ENCODE peak calls at places on chromosomes 4 and X, in six cellular contexts. C, W, H, B, O and E are unnamed samples.

GRCh38 chr4:26235500-26235899 is 85.3 kb upstream of the RBPJ start:
- DNase-seq in B (peak), C (no peak), H (no peak), W (no peak), O (no peak), E (peak)

GRCh38 chr4:177987896-177988295 is 545.7 kb upstream of the AGA start:
- DNase-seq in H (no peak), O (no peak), W (no peak), B (no peak), C (no peak), E (no peak)

GRCh38 chr4:158871050-158871724 is 102.4 kb downstream of the FNIP2 start:
- DNase-seq in B (no peak), W (no peak), O (no peak), C (no peak), H (no peak), E (peak)

GRCh38 chr4:16783119-16783518 is 115.3 kb downstream of the LDB2 start:
- DNase-seq in O (no peak), H (no peak), B (no peak), C (no peak), W (no peak), E (no peak)

GRCh38 chr4:146450524-146450923 is 71.2 kb downstream of the SLC10A7 start:
- DNase-seq in C (no peak), B (no peak), W (no peak), O (no peak), H (no peak), E (no peak)

GRCh38 chr4:97987019-97987648 is 156.1 kb downstream of the STPG2 start:
- DNase-seq in C (peak), B (peak), H (no peak), W (peak), O (peak), E (peak)

GRCh38 chr4:186486172-186486571 is 69.2 kb downstream of the MTNR1A start:
- DNase-seq in B (no peak), C (no peak), H (no peak), O (no peak), W (no peak), E (peak)

GRCh38 chr4:8330821-8331566 is 61.4 kb downstream of the HTRA3 start:
- DNase-seq in H (no peak), C (no peak), W (no peak), O (no peak), B (no peak), E (no peak)

GRCh38 chr4:152959080-152959479 is 23.0 kb downstream of the FHDC1 start:
- DNase-seq in B (no peak), H (no peak), O (no peak), C (no peak), W (no peak), E (no peak)

GRCh38 chr4:110902500-110902899 is 279.6 kb upstream of the PITX2 start:
- DNase-seq in H (no peak), O (no peak), B (no peak), C (no peak), W (no peak), E (peak)

GRCh38 chrX:71216446-71216845 is 6.6 kb upstream of the GJB1 start:
- DNase-seq in B (no peak), W (no peak), H (no peak), C (no peak), O (no peak), E (no peak)

GRCh38 chr4:84596826-84597225 is 13.9 kb downstream of the CDS1 start:
- DNase-seq in B (peak), H (no peak), O (no peak), C (no peak), W (no peak), E (no peak)

GRCh38 chrX:22666441-22666840 is 333.3 kb upstream of the DDX53 start:
- DNase-seq in O (peak), H (no peak), C (peak), W (peak), B (peak), E (no peak)

GRCh38 chrX:94676285-94676684 is 1002.3 kb downstream of the FAM133A start:
- DNase-seq in O (peak), H (no peak), C (no peak), B (no peak), W (no peak), E (no peak)

GRCh38 chr4:7392438-7393374 is 42.0 kb downstream of the PSAPL1 start:
- DNase-seq in B (peak), O (no peak), H (no peak), W (no peak), C (no peak), E (peak)

GRCh38 chr4:73006286-73006990 is 63.1 kb downstream of the COX18 start:
- DNase-seq in H (no peak), O (no peak), C (no peak), B (no peak), W (no peak), E (no peak)

GRCh38 chr4:111630705-111631104 is 514.5 kb upstream of the FAM241A start:
- DNase-seq in H (no peak), B (peak), W (no peak), C (peak), O (peak), E (peak)

GRCh38 chr4:24988776-24989175 is 42.0 kb downstream of the LGI2 start:
- DNase-seq in C (peak), H (peak), W (no peak), O (peak), B (peak), E (no peak)

GRCh38 chr4:19832388-19832787 is 419.3 kb upstream of the SLIT2 start:
- DNase-seq in W (no peak), B (peak), C (no peak), O (no peak), H (no peak), E (peak)

GRCh38 chrX:149630681-149631292 is 805 bp downstream of the TMEM185A start:
- DNase-seq in W (peak), O (peak), C (no peak), B (peak), H (no peak), E (peak)

GRCh38 chrX:5957506-5957905 is 271.2 kb downstream of the NLGN4X start:
- DNase-seq in H (no peak), W (no peak), B (no peak), O (peak), C (no peak), E (peak)

GRCh38 chr4:169634975-169635374 is 14.6 kb downstream of the CLCN3 start:
- DNase-seq in H (no peak), C (no peak), B (peak), W (no peak), O (no peak), E (no peak)

GRCh38 chr4:40210776-40211175 is 13.9 kb downstream of the RHOH start:
- DNase-seq in W (no peak), B (no peak), H (no peak), C (no peak), O (no peak), E (no peak)

GRCh38 chr4:120770897-120771296 is 151.6 kb downstream of the PRDM5 start:
- DNase-seq in C (no peak), B (no peak), H (no peak), W (no peak), O (no peak), E (no peak)

GRCh38 chr4:120773641-120774040 is 148.9 kb downstream of the PRDM5 start:
- DNase-seq in W (no peak), H (no peak), C (no peak), B (no peak), O (no peak), E (no peak)

GRCh38 chr4:120769227-120769626 is 153.3 kb downstream of the PRDM5 start:
- DNase-seq in H (no peak), O (no peak), W (no peak), C (peak), B (no peak), E (peak)

DNA sequence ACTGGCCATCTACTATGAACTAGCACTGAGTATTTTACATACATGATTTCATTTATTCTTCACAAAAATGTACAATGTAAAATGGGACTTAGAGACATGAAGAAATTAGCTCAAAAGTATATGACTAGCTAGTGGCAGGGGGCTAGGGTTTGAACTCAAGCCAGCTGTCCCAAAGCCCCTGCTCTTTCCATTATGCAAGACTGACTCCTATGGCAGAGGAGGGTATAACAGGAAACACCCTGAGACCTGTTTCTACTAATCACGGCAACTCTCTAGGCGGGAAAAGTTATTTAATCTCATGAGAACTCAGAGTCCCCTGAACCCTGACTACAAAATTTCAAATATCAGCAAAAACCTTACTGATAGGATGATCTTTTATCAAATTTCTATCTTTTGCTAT is 150.6 kb downstream of the PRDM5 start:
- DNase-seq in H (no peak), W (no peak), B (peak), C (no peak), O (no peak), E (no peak)
- TF ChIP-seq CTCF in H (peak), W (no peak), B (no peak), C (no peak), O (peak), E (no peak)

DNA sequence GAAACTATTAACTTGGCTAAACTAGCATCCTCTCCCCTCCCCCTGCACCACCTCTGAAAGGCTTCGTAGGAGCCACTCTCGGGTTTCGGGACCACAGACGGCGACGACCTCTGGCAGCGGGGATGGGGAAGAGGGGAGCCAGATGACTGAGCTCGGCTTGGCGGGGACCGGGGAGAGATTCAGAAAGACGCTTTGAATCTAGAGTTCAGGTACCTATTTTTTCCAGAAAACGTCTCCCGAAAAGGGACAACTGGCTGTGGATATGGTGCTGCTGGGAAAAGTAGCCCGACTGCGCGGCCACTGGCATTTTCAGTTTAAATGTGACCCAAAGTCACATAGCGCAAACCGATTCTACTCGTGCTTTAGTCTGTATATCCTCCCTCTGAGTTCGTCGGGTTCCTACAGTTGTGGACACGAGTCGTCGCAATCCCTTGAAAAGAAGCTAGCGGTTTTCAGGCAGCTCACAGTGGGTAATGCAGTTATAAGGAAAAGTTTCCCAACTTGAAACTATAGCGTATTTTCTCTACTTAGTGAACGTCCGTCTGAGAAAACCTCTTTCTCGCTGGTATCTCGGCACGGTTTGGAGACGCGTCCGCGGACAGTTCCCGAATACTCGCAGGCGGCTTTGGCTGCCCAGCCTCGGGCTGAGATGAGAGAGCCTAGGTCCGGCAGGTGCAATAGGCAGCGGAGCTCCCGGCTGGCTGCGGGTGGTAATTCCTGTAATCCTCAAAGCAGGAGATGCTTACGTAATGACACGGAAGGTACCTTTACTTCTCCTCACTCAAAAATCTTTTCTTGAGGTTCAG is 1.3 kb downstream of the PARM1 start:
- DNase-seq in C (no peak), H (no peak), W (no peak), O (peak), B (peak), E (peak)
- TF ChIP-seq EZH2 in C (no peak), H (peak), W (no peak), O (no peak), B (no peak), E (peak)

GRCh38 chr4:103634236-103634635 is 85.5 kb downstream of the TACR3 start:
- DNase-seq in B (peak), W (no peak), C (peak), H (no peak), O (peak), E (no peak)
- TF ChIP-seq CTCF in B (peak), W (no peak), C (peak), H (no peak), O (peak), E (no peak)

GRCh38 chr4:37453361-37454262 is 209.1 kb downstream of the NWD2 start:
- DNase-seq in B (peak), H (no peak), W (no peak), O (peak), C (no peak), E (peak)
- TF ChIP-seq EZH2 in B (no peak), H (no peak), W (no peak), O (peak), C (no peak), E (peak)

GRCh38 chrX:114615765-114616164 is 31.9 kb downstream of the HTR2C start:
- DNase-seq in O (no peak), B (no peak), W (no peak), H (no peak), C (no peak), E (no peak)

DNA sequence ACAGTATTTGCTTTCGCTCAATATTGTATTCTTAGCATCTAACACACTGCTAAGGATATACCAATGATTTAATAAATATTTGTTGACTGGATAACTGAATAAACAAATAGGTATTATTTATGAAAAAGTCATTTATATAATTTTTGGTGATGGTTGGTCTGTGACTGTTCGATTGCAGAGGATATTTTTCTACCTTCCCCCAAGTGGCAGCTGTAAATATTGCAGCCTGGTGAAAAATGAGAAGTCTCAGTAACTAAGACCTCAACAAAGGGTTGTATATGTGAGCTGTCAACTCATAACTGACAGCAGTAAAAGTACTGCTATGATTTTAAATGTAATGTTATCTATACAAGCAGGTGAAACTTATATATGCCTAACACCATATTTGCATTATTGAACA is 36.0 kb downstream of the HTR2C start:
- DNase-seq in W (no peak), O (peak), C (no peak), B (peak), H (no peak), E (no peak)
- TF ChIP-seq CTCF in W (no peak), O (peak), C (peak), B (peak), H (no peak), E (peak)

GRCh38 chr4:1556541-1557220 is 127.4 kb downstream of the FAM53A start:
- DNase-seq in B (no peak), H (no peak), W (no peak), O (no peak), C (no peak), E (no peak)
- TF ChIP-seq EZH2 in B (peak), H (no peak), W (no peak), O (no peak), C (no peak), E (no peak)

GRCh38 chr4:32460972-32461371 is 1740.8 kb downstream of the PCDH7 start:
- DNase-seq in W (no peak), C (no peak), H (no peak), O (no peak), B (no peak), E (no peak)

DNA sequence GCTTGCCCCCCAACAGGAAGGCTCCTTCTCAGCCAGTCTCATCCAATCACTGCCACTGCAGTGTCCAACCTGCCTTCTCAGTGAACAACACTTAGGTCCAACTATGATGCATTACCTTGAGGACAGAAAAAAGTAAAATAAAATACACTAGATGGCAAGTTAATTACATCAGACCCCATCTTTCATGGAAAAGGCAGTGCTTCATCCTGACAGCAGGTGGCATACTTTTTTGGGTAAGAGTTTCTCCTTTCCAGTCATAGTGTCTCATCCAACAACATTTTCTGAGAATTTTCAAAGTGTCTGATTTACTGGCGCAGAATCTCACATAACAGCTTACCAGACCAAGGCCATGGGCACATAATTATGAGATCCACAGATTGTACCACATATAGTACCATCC is 1742.8 kb downstream of the PCDH7 start:
- DNase-seq in H (no peak), O (peak), W (no peak), C (peak), B (peak), E (no peak)
- TF ChIP-seq CTCF in H (peak), O (peak), W (peak), C (peak), B (peak), E (peak)

GRCh38 chrX:40152173-40152705 is 54.5 kb upstream of the BCOR start:
- DNase-seq in H (no peak), O (peak), C (no peak), W (peak), B (peak), E (no peak)
- TF ChIP-seq EZH2 in H (no peak), O (no peak), C (no peak), W (no peak), B (no peak), E (no peak)

DNA sequence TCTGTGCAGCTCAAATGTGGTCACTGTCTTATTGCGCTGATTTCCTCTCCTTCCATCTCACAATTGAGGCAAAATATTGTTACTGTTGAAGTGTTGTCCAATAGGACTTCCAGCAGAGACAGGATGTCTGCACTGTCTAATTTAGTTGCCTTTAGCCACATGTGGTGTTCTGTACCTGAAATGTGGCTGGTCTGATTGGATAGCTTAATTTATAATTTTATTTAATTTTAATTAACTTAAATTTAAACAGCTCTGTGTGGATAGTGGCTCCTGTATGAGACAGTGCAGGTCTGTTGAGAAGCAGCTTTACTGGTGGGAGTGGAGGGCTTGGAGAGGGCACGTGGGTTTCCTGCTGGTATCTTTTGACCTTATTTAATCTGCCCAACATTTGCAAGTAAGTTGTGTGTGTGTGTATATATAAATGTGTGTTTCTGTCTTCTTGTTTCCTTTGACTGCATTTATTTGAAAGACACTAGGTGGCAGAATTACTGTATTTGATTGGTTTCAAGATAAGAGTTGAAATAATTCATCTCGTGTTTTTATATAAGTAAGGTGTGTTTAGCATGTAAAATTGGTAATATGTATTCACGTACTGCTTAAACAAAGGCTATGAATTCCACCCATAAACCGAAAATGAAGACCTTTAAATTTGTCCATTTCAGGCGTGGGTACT is 55.3 kb upstream of the MSANTD1 start:
- DNase-seq in C (peak), W (no peak), B (peak), O (peak), H (no peak), E (no peak)
- TF ChIP-seq CTCF in C (peak), W (peak), B (peak), O (peak), H (no peak), E (no peak)